ENCODE peak calls at places on chromosomes 6 and 20, in four cellular contexts. C is A549, M is H1, E is K562. D is an unnamed sample.

GRCh38 chr6:146489489-146489888 is 54.1 kb upstream of the RAB32 start:
- DNase-seq in C (no peak), M (no peak), E (no peak), D (no peak)

GRCh38 chr6:39812853-39813533 is 20.8 kb downstream of the DAAM2 start:
- DNase-seq in C (no peak), M (no peak), E (no peak), D (no peak)

GRCh38 chr6:70241991-70242420 is 60.9 kb downstream of the COL9A1 start:
- DNase-seq in C (no peak), M (no peak), E (peak), D (peak)

GRCh38 chr20:20463933-20464374 is 96.0 kb downstream of the INSM1 start:
- DNase-seq in C (no peak), M (no peak), E (no peak), D (no peak)

GRCh38 chr20:48809672-48810071 is 18.1 kb downstream of the PREX1 start:
- DNase-seq in C (no peak), M (no peak), E (no peak), D (no peak)

GRCh38 chr20:50186151-50186885 is 4.3 kb upstream of the CEBPB start:
- DNase-seq in C (peak), M (peak), E (peak), D (peak)

GRCh38 chr20:21174425-21175239 is 48.8 kb downstream of the KIZ start:
- DNase-seq in C (no peak), M (no peak), E (no peak), D (peak)

GRCh38 chr6:135888818-135889217 is 37.3 kb downstream of the PDE7B start:
- DNase-seq in C (no peak), M (no peak), E (no peak), D (no peak)

GRCh38 chr6:34310846-34311245 is 62.0 kb upstream of the SMIM29 start:
- DNase-seq in C (no peak), M (no peak), E (no peak), D (no peak)

GRCh38 chr6:150150458-150150820 is 7.6 kb downstream of the PPP1R14C start:
- DNase-seq in C (no peak), M (no peak), E (no peak), D (no peak)

GRCh38 chr20:7879883-7880282 is 60.4 kb downstream of the HAO1 start:
- DNase-seq in C (peak), M (no peak), E (no peak), D (peak)

GRCh38 chr20:45450097-45450818 is 19.3 kb upstream of the WFDC2 start:
- DNase-seq in C (peak), M (no peak), E (peak), D (peak)

DNA sequence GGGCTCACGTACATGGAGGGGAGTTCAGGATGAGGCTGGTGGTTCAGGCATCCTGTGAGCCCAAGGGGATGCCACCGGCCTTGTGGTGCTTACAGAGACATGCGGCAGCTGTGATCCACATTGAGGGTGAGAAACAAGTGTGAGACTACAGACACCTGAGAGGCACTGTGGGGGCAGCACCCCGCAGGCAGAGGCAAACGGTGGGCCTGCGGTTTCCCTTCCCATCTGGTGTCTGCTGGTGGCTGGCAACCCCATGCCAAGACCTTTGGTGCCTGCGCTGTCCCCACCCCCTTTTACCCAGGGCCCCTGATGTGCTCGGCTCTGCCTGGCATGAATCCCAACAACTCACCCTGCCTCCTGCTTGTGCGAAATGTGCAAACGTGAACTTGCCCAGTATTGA is 42.0 kb downstream of the ERMARD start:
- DNase-seq in C (no peak), M (peak), E (no peak), D (no peak)
- TF ChIP-seq PHF8 in C (no peak), M (no peak), E (no peak), D (no peak)

GRCh38 chr6:147954938-147955337 is 387.7 kb upstream of the SASH1 start:
- DNase-seq in C (no peak), M (no peak), E (no peak), D (no peak)
- TF ChIP-seq PHF8 in C (no peak), M (no peak), E (no peak), D (no peak)

DNA sequence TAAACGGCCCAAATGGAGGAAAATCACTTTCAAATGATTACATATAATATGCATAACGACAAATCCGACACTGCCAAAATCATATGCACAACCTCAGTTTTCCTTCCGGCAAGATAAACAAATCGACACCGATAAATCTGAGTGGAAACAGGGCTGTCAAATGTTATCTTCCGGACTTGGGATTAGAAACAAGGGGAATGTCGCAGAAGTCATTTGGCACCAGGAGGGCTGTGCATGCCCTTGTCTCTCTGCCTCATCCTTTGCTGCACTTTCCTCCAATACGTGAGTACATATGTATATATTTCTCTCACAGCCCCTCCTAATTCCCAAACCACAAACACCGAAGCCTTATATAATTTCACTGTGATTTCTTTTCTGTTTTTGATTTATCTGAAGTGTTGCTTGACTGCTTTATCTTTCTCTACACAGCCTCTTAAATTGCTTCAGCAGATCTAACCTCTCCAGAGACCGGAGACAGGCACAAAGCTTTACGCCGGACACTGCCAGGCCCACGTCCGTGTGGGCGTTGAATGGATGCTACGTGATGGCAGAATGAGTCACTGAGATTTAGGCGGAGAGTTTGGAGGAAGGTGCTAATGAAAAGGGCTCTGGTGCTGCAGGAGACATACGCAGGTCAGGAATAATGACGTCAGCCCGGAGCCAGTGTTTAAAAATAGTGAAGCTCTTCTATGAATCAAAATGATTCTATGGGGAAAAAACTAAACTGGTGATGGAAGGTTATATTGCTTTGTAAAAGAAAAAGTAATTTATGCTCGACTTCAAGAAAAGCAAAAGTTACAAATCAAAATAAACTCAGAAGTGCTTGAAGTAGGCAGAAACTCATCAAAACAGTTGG is 21.0 kb upstream of the PRELID3B start:
- DNase-seq in C (peak), M (no peak), E (peak), D (no peak)
- TF ChIP-seq PHF8 in C (no peak), M (no peak), E (no peak), D (no peak)

GRCh38 chr6:155439376-155439775 is 16.3 kb downstream of the NOX3 start:
- DNase-seq in C (no peak), M (no peak), E (no peak), D (no peak)

GRCh38 chr6:155442562-155442961 is 13.1 kb downstream of the NOX3 start:
- DNase-seq in C (no peak), M (no peak), E (no peak), D (no peak)

GRCh38 chr6:155443168-155443567 is 12.5 kb downstream of the NOX3 start:
- DNase-seq in C (no peak), M (no peak), E (peak), D (no peak)

GRCh38 chr6:155444120-155444917 is 11.3 kb downstream of the NOX3 start:
- DNase-seq in C (peak), M (no peak), E (no peak), D (peak)

DNA sequence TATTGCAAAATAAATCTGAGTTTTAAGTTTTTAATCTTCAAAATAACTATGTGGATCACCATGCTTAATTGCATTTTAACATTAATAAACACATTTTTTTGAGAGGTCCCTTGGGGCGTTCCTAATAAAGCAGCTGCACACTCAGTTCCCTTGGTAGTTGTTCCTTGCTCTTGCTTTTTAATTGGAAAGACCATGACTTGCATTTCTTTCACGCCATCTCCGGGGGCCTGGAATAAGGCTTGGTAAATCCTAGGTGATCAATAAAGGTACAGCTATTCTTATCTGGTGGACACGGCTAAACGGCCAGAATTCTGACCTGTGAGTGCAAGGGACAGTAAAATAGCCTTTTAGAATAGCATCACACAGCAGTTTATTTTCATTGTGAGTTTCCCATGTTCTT is 14.9 kb downstream of the NOX3 start:
- DNase-seq in C (no peak), M (no peak), E (no peak), D (no peak)
- TF ChIP-seq PHF8 in C (no peak), M (no peak), E (no peak), D (no peak)

D was measured in HepG2.